ENCODE peak calls at places on chromosomes 3 and 15, in nine cellular contexts. K, T, S, D, Z, Q, B, C and G are unnamed samples.
A peak's percentile ranks its signal among the peaks of the same experiment; 100 is the strongest.

GRCh38 chr15:27865323-27865922 is 233.7 kb downstream of the OCA2 start:
- DNase-seq in Q (no peak), Z (no peak), B (no peak), D (no peak), S (no peak), T (no peak), K (no peak), C (no peak), G (peak; percentile 10)

GRCh38 chr3:193701896-193702644 is 109.1 kb downstream of the OPA1 start:
- DNase-seq in C (peak; percentile 38), S (no peak), T (peak; percentile 30), Z (no peak), D (no peak), B (no peak), Q (no peak), K (no peak), G (no peak)

GRCh38 chr15:66827039-66827697 is 125.1 kb downstream of the SMAD6 start:
- DNase-seq in C (no peak), S (no peak), Q (no peak), T (no peak), B (no peak), D (no peak), Z (no peak), K (no peak), G (no peak)

GRCh38 chr3:129104051-129104450 is 17.6 kb downstream of the RAB43 start:
- DNase-seq in T (no peak), Z (no peak), B (no peak), C (no peak), Q (no peak), D (no peak), S (no peak), K (no peak), G (no peak)

GRCh38 chr3:163838769-163839168 is 1239.5 kb downstream of the SI start:
- DNase-seq in D (no peak), B (no peak), T (no peak), S (no peak), Z (no peak), K (no peak), C (no peak), Q (no peak), G (no peak)

GRCh38 chr15:67578020-67578600 is 35.6 kb downstream of the MAP2K5 start:
- DNase-seq in Q (no peak), C (no peak), B (no peak), Z (no peak), T (peak; percentile 11), K (no peak), D (no peak), S (no peak), G (no peak)

GRCh38 chr15:91953432-91953831 is 99.9 kb downstream of the SLCO3A1 start:
- DNase-seq in S (no peak), B (no peak), T (no peak), K (peak; percentile 99), Z (no peak), D (no peak), C (no peak), Q (no peak), G (no peak)

GRCh38 chr15:88617031-88617722 is 4.0 kb upstream of the AEN start:
- DNase-seq in T (no peak), S (no peak), K (no peak), Q (no peak), B (no peak), C (no peak), Z (no peak), D (no peak), G (no peak)

GRCh38 chr3:34676431-34676830 is 878.0 kb downstream of the PDCD6IP start:
- DNase-seq in D (no peak), S (no peak), B (no peak), Z (no peak), C (peak; percentile 54), K (peak; percentile 20), Q (no peak), T (no peak), G (no peak)